ENCODE peak calls at places on chromosomes 2 and 18, in eight cellular contexts. B is thyroid gland, Q is MM.1S, M is T-helper 17 cell, J is kidney epithelial cell, G is RKO, X is mammary epithelial cell, W is cardiac muscle cell. K is an unnamed sample.

GRCh38 chr2:113848758-113849460 is 41.0 kb upstream of the ACTR3 start:
- DNase-seq in B (no peak), Q (no peak), M (no peak), J (peak; percentile 58), G (peak; percentile 88), X (peak; percentile 98), W (no peak), K (no peak)

GRCh38 chr2:72793798-72794447 is 31.9 kb downstream of the EXOC6B start:
- DNase-seq in B (peak; percentile 17), Q (no peak), M (no peak), J (no peak), G (no peak), X (no peak), W (peak; percentile 38), K (no peak)

GRCh38 chr18:58576641-58577251 is 52.1 kb downstream of the ALPK2 start:
- DNase-seq in B (no peak), Q (no peak), M (no peak), J (no peak), G (no peak), X (no peak), W (no peak), K (no peak)

GRCh38 chr2:84302513-84303412 is 156.3 kb downstream of the SUCLG1 start:
- DNase-seq in B (peak; percentile 14), Q (peak; percentile 66), M (no peak), J (peak; percentile 14), G (peak; percentile 58), X (peak; percentile 46), W (peak; percentile 60), K (peak; percentile 52)

GRCh38 chr2:236369606-236370005 is 105.4 kb upstream of the ASB18 start:
- DNase-seq in B (peak; percentile 92), Q (no peak), M (no peak), J (no peak), G (no peak), X (no peak), W (peak; percentile 4), K (no peak)

GRCh38 chr18:34976084-34976483 is 65.1 kb upstream of the MAPRE2 start:
- DNase-seq in B (peak; percentile 21), Q (no peak), M (no peak), J (no peak), G (no peak), X (no peak), W (no peak), K (no peak)

GRCh38 chr2:107585851-107586250 is 240.8 kb upstream of the RGPD4 start:
- DNase-seq in B (no peak), Q (no peak), M (no peak), J (no peak), G (no peak), X (peak; percentile 23), W (peak; percentile 11), K (no peak)

GRCh38 chr2:100234141-100234540 is 88.2 kb downstream of the LONRF2 start:
- DNase-seq in B (no peak), Q (no peak), M (no peak), J (no peak), G (no peak), X (no peak), W (peak; percentile 13), K (no peak)

GRCh38 chr2:149006883-149007543 is 31.5 kb upstream of the LYPD6B start:
- DNase-seq in B (no peak), Q (no peak), M (no peak), J (no peak), G (no peak), X (peak; percentile 66), W (no peak), K (no peak)

GRCh38 chr2:212387146-212387545 is 151.5 kb downstream of the ERBB4 start:
- DNase-seq in B (no peak), Q (no peak), M (no peak), J (no peak), G (no peak), X (no peak), W (no peak), K (no peak)

GRCh38 chr2:234676109-234676858 is 179.4 kb upstream of the ARL4C start:
- DNase-seq in B (no peak), Q (no peak), M (no peak), J (no peak), G (no peak), X (peak; percentile 22), W (no peak), K (no peak)

GRCh38 chr2:240355962-240356361 is 79.5 kb upstream of the GPC1 start:
- DNase-seq in B (no peak), Q (no peak), M (peak; percentile 4), J (no peak), G (no peak), X (no peak), W (no peak), K (no peak)

GRCh38 chr2:239462671-239463506 is 62.1 kb upstream of the HDAC4 start:
- DNase-seq in B (no peak), Q (no peak), M (no peak), J (no peak), G (no peak), X (no peak), W (no peak), K (no peak)

K was measured in CMK.